ENCODE peak calls at places on chromosomes 2 and 18, in six cellular contexts. L, K, W, X, G and Y are unnamed samples. For H3K36me3, the result is how much of the 10 kb centered on the place peaks cover.

GRCh38 chr2:9972621-9973445 is 21.3 kb downstream of the GRHL1 start:
- DNase-seq in W (no peak), K (peak), L (no peak), X (peak), G (peak), Y (no peak)

GRCh38 chr2:3168230-3168891 is 209.3 kb downstream of the EIPR1 start:
- DNase-seq in W (no peak), K (peak), L (peak), X (no peak), G (no peak), Y (no peak)

GRCh38 chr18:14978962-14979535 is 231.1 kb downstream of the ANKRD30B start:
- DNase-seq in K (peak), X (peak), G (no peak), L (no peak), W (peak), Y (no peak)

GRCh38 chr2:54984476-54984875 is 65.8 kb downstream of the RTN4 start:
- DNase-seq in G (no peak), X (no peak), W (no peak), K (no peak), L (no peak), Y (no peak)

GRCh38 chr18:51941999-51942398 is 398.0 kb upstream of the DCC start:
- DNase-seq in K (no peak), X (no peak), W (no peak), L (no peak), G (no peak), Y (no peak)

GRCh38 chr18:22935431-22935830 is 2.3 kb downstream of the RBBP8 start:
- DNase-seq in W (no peak), L (no peak), X (no peak), K (no peak), G (no peak), Y (no peak)

GRCh38 chr18:44715245-44715644 is 34.6 kb downstream of the SETBP1 start:
- DNase-seq in X (peak), G (no peak), L (peak), K (peak), W (no peak), Y (no peak)

GRCh38 chr2:3839489-3839888 is 136.1 kb downstream of the DCDC2C start:
- DNase-seq in W (no peak), G (no peak), L (no peak), K (no peak), X (no peak), Y (no peak)

GRCh38 chr2:183543222-183543621 is 419.0 kb downstream of the NUP35 start:
- DNase-seq in G (no peak), X (no peak), K (no peak), W (no peak), L (no peak), Y (no peak)

GRCh38 chr2:224220581-224221255 is 181.2 kb downstream of the FAM124B start:
- DNase-seq in G (no peak), X (no peak), L (no peak), K (no peak), W (no peak), Y (no peak)

GRCh38 chr2:224219781-224220180 is 180.7 kb upstream of the SERPINE2 start:
- DNase-seq in L (no peak), K (no peak), X (no peak), W (no peak), G (no peak), Y (no peak)

GRCh38 chr2:224222976-224223375 is 178.9 kb downstream of the FAM124B start:
- DNase-seq in X (no peak), G (no peak), W (no peak), K (no peak), L (no peak), Y (no peak)

GRCh38 chr2:224222320-224222719 is 179.6 kb downstream of the FAM124B start:
- DNase-seq in K (no peak), L (no peak), G (no peak), W (no peak), X (no peak), Y (no peak)

GRCh38 chr2:224221455-224221913 is 180.4 kb downstream of the FAM124B start:
- DNase-seq in G (no peak), K (no peak), W (peak), L (no peak), X (no peak), Y (no peak)
- H3K27ac ChIP-seq in G (no peak), K (no peak), W (no peak), L (no peak), X (no peak), Y (no peak)

DNA sequence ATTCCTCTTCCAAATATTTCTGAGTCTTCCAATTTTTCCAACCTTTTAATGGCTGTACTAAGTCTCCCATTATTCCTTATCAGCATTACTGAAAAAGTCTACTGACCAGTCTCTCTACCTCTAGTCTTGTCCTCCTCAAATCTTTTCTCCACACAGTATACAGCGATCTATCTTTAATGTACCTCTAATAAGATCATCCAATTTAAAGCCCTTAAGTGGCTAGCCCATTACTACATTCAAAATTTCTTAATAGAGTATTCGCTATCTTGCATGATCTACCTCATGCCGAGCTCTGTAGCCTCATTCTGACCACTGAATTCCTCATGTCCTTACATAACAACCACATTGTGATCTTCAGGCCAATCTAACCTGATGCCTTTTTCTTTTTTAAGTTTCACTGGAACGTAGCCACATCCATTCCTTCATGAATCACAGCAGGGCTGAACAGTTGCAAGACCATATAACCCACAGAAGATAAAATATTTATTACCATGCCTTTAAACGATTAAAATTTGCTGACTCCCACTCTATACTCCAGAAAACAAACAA is 57.9 kb downstream of the SLC66A3 start:
- DNase-seq in K (no peak), G (no peak), X (no peak), W (no peak), L (no peak), Y (no peak)
- H3K36me3 ChIP-seq in K (under half), G (half or more), X (under half), W (under half), L (under half), Y (half or more)

GRCh38 chr2:110678457-110679336 is 834 bp upstream of the BUB1 start:
- DNase-seq in W (peak), G (peak), K (peak), L (peak), X (peak), Y (no peak)
- TF ChIP-seq POLR2A in W (no peak), G (no peak), K (no peak), L (no peak), X (no peak), Y (no peak)

DNA sequence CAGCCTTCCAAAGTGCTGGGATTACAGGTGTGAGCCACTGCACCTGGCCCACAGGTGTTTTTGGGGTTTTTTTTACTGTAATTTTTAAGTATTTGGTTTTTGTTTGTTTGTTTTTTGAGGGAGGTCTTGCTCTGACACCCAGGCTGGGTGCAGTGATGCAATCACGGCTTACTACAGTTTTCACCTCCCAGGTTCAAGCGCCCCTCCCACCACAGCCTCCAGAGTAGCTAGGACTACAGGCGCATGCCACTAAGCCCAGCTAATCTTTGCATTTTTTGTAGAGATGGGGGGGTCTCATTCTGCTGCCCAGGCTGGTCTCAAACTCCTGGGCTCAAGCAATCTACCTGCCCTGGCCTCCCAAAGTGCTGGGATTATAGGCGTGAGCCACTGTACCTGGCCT is 7.3 kb upstream of the SLC11A1 start:
- DNase-seq in K (no peak), X (no peak), L (no peak), W (no peak), G (no peak), Y (no peak)
- H3K27ac ChIP-seq in K (no peak), X (no peak), L (no peak), W (no peak), G (peak), Y (no peak)

DNA sequence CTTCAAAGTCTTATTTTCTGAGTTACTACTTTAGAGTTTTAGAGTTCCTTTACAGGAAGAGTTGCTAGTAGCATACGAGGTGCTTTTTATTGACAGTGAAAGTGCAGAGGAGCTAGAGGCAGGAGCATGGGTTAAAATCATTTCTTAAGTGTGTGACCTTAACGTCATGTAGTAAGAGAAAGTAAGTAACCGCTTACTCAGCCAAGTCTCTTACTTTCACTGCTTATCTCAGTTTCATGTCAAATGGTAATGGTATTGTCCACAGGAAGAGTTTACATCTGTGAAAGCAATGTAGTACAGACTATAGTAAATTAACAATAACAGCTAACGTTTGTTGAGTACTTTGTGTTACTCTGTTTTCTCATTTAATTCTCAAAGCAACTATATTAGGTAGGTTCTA is 12.6 kb downstream of the NDUFAF7 start:
- DNase-seq in L (no peak), G (no peak), X (no peak), W (no peak), K (no peak), Y (no peak)
- H3K36me3 ChIP-seq in L (under half), G (half or more), X (under half), W (half or more), K (under half), Y (half or more)

GRCh38 chr18:49394191-49394590 is 66.3 kb downstream of the DYM start:
- DNase-seq in W (no peak), L (no peak), K (no peak), G (no peak), X (no peak), Y (no peak)
- TF ChIP-seq POLR2A in W (no peak), L (no peak), K (no peak), G (no peak), X (no peak), Y (no peak)

GRCh38 chr18:48977914-48978313 is 27.1 kb upstream of the SMAD7 start:
- DNase-seq in L (no peak), K (no peak), G (no peak), W (no peak), X (no peak), Y (no peak)

GRCh38 chr18:48975221-48975816 is 24.6 kb upstream of the SMAD7 start:
- DNase-seq in W (no peak), L (no peak), X (no peak), K (peak), G (no peak), Y (no peak)

GRCh38 chr18:48973731-48974130 is 23.0 kb upstream of the SMAD7 start:
- DNase-seq in K (no peak), W (no peak), G (no peak), X (no peak), L (no peak), Y (no peak)

GRCh38 chr18:48975817-48976649 is 25.3 kb upstream of the SMAD7 start:
- DNase-seq in W (peak), G (peak), L (no peak), X (peak), K (peak), Y (peak)

DNA sequence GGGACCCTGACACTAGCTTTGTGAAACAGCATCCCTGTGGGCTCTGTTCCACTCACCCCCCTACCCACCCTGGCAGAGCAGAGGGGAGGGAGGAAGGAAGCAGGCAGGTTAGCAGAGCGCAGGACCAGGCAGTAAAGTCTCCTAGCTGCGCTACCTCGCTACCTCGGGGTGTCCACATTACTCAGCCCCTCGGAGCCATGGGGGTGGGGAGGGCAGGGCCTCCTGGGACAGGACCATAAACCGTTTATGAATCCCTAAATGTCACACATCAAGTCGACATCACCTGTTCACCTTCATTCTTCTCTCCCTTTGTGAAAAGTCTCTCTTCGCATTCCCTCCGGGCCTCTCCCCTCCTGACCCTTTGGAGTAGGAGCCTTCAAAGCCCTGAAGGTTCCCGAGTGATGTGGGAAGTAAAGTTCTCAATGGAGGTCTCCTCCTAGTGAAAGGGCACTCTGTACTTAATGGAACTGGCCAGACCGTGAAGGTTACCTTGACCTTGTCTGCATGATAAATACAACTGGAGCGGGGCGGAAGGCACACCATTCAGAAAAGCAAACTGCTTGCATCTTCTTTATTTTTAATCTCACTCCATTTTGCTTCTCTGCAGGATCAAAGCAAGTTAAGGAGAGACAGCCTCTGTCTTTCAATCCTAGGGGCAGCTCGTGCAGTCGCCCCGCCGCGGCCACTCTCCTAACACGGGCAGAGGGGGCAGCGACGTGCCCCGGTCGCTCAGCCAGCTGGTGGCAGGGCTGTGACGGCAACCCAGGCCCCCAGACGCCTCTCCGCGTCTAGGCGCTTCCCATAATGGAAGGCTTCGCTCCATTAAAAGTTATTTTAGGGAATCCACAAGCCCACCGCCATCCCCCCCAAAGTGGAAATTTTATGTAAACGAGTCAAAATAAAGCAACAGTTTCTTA is 23.8 kb upstream of the SMAD7 start:
- DNase-seq in K (peak), W (peak), L (no peak), G (no peak), X (no peak), Y (no peak)
- H3K27ac ChIP-seq in K (peak), W (peak), L (peak), G (peak), X (peak), Y (peak)

DNA sequence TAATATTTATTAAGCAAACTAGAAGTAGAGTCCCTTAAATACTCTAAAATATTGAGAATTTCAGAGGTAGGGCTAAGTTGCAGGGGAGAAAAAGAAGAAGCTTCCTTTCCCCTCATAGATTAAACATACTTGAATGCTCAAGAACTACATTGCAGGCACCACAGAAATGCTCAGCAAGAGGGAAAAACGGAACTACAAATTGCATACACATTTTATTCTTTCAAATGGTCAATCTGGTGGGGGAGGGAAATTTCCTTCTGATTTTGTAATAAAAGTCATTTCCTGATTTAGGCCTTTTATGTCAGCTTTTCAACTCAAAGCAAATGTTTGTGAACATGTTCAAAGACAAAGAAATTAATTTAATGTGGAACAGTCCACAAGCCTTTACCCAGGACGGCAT is 33.0 kb downstream of the FARSB start:
- DNase-seq in X (no peak), L (no peak), W (no peak), K (no peak), G (no peak), Y (no peak)
- H3K36me3 ChIP-seq in X (under half), L (under half), W (half or more), K (under half), G (half or more), Y (half or more)